ENCODE peak calls at places on chromosomes 3 and 15, in six cellular contexts. T, M, Q, Y, S and W are unnamed samples.

GRCh38 chr3:100053929-100054620 is 60.2 kb downstream of the FILIP1L start:
- DNase-seq in S (no peak), M (no peak), Y (peak; percentile 40), T (no peak), Q (no peak), W (no peak)

GRCh38 chr3:171491412-171491811 is 31.2 kb upstream of the TNIK start:
- DNase-seq in T (no peak), Y (no peak), S (no peak), M (no peak), Q (no peak), W (no peak)

GRCh38 chr3:110562621-110563020 is 509.0 kb upstream of the NECTIN3 start:
- DNase-seq in T (peak; percentile 18), Y (no peak), Q (no peak), M (no peak), S (no peak), W (no peak)

GRCh38 chr3:14524920-14525660 is 15.1 kb downstream of the GRIP2 start:
- DNase-seq in T (no peak), Y (no peak), Q (no peak), M (no peak), S (no peak), W (no peak)

GRCh38 chr15:41499109-41499851 is 5.6 kb downstream of the ITPKA start:
- DNase-seq in Q (no peak), T (no peak), S (no peak), M (no peak), Y (no peak), W (no peak)

GRCh38 chr3:17747890-17748247 is 5.4 kb upstream of the TBC1D5 start:
- DNase-seq in Y (no peak), S (no peak), Q (no peak), M (no peak), T (no peak), W (no peak)

GRCh38 chr3:52456169-52456799 is 880 bp downstream of the NISCH start:
- DNase-seq in Y (no peak), M (no peak), T (peak; percentile 16), Q (no peak), S (no peak), W (peak; percentile 55)

GRCh38 chr3:184746131-184747120 is 34.6 kb upstream of the MAGEF1 start:
- DNase-seq in Q (no peak), M (no peak), T (no peak), Y (no peak), S (no peak), W (no peak)

GRCh38 chr3:86969500-86970189 is 21.3 kb downstream of the VGLL3 start:
- DNase-seq in Q (no peak), S (peak; percentile 38), T (no peak), M (no peak), Y (peak; percentile 35), W (no peak)

GRCh38 chr3:2099028-2099671 is 484 bp downstream of the CNTN4 start:
- DNase-seq in Q (no peak), M (no peak), Y (peak; percentile 42), T (no peak), S (peak; percentile 32), W (no peak)

DNA sequence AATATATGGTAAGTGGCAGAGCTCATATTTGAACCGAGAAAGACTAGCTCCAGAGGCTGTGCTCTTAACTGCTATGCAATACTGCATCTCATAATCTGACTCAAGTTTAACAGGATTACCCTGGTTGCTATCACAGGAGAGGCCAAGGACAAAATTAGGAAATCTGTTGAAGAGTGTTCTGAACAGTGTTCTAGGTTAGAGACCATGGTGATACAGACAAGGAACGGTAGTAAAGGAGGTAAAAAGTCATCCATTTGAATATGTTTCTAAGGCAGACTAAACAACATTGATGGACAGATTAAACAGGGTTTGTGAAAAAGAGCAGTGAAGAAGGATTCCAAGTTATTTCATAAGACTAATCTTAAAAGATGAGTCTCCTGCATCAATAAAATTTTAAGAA is 22.1 kb downstream of the PLOD2 start:
- DNase-seq in T (no peak), Y (no peak), Q (no peak), S (no peak), M (no peak), W (no peak)
- H3K4me1 ChIP-seq in T (peaks cover 11% of the 10 kb centered on the region), Y (no peaks in the 10 kb centered on the region), Q (peaks cover 19% of the 10 kb centered on the region), S (no peaks in the 10 kb centered on the region), M (peaks cover 72% of the 10 kb centered on the region), W (peaks cover 5% of the 10 kb centered on the region)

GRCh38 chr3:43294975-43295374 is 8.6 kb downstream of the SNRK start:
- DNase-seq in T (peak; percentile 18), M (no peak), Y (no peak), Q (no peak), S (no peak), W (no peak)

GRCh38 chr3:43302116-43302880 is 16.0 kb downstream of the SNRK start:
- DNase-seq in T (no peak), Q (no peak), S (no peak), M (no peak), Y (no peak), W (no peak)

GRCh38 chr3:43296565-43296964 is 10.2 kb downstream of the SNRK start:
- DNase-seq in S (no peak), Q (no peak), T (no peak), Y (peak; percentile 33), M (no peak), W (no peak)

GRCh38 chr3:43298761-43299160 is 12.4 kb downstream of the SNRK start:
- DNase-seq in Y (no peak), T (no peak), M (no peak), Q (no peak), S (no peak), W (no peak)

DNA sequence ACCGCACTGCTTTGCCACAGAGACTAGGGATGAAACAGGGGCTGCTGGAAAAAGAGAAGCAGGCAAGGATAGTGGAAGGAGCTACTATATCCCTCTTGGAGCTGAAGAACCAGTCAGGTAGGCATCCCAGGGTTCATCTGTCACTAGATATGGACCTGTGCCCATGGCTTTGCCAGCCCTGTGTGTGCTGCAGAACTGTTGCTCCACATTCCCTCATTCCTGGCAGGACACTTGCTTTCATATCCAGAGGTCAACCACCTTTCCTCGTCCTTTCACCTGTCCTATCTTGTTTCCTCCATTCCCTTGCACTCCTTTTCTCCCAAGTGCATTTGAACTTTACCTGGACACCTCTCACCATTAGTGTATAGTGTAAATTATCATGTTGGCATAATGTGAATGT is 12.0 kb downstream of the SNRK start:
- DNase-seq in Q (no peak), Y (no peak), M (no peak), T (no peak), S (no peak), W (peak; percentile 44)
- H3K4me3 ChIP-seq in Q (no peak overlapping the region), Y (no peak overlapping the region), M (no peak overlapping the region), T (no peak overlapping the region), S (no peak overlapping the region), W (no peak overlapping the region)

DNA sequence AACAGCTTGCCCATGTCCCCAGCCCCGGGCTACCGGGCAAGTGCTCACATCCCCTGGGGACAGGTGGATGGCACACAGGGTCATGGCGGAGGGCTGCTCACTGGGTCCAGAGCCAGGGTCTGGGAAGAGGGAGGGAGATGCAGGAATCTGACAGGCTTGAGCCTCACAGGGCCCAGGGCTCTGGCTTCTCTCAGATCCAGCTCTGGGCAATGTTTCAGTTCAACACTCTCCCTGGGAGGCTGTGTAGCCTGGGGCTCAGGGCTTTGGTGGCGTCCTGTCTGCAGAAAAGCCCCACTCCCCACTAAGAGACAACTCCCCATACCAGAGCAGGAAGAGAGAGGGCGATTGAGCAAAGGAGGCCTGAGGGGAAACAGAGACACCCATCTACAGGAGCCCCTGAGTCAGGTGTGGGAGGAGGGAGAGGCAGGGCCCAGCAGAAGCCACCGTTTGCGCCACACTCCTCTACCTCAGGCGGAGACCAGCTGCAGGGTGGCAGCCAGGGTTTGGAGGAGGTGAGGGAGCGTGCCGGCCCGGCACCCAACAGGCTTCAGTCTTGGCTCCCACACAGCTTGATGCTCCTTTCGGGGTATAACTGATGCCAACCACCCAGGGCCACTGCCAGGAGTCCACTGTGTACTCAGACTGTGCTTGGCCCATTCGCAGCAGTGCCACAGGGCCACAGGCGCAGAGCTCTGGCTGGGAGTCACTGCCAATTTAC is 16.8 kb upstream of the SRP14 start:
- DNase-seq in Q (peak; percentile 65), Y (no peak), S (no peak), M (peak; percentile 80), T (no peak), W (peak; percentile 52)
- H3K4me1 ChIP-seq in Q (peaks cover 14% of the 10 kb centered on the region), Y (peaks cover 23% of the 10 kb centered on the region), S (peaks cover 14% of the 10 kb centered on the region), M (peaks cover 36% of the 10 kb centered on the region), T (peaks cover 14% of the 10 kb centered on the region), W (peaks cover 11% of the 10 kb centered on the region)

GRCh38 chr15:75785771-75786563 is 57.3 kb upstream of the UBE2Q2 start:
- DNase-seq in Y (peak; percentile 9), M (no peak), Q (no peak), T (no peak), S (peak; percentile 51), W (peak; percentile 52)
- H3K4me3 ChIP-seq in Y (no peak overlapping the region), M (no peak overlapping the region), Q (no peak overlapping the region), T (no peak overlapping the region), S (peak overlapping the region; percentile 57), W (no peak overlapping the region)

GRCh38 chr3:33063651-33064051 is 33.3 kb downstream of the GLB1 start:
- DNase-seq in S (no peak), T (peak; percentile 22), M (no peak), Y (no peak), Q (no peak), W (no peak)
- H3K4me1 ChIP-seq in S (no peaks in the 10 kb centered on the region), T (peaks cover 4% of the 10 kb centered on the region), M (no peaks in the 10 kb centered on the region), Y (no peaks in the 10 kb centered on the region), Q (no peaks in the 10 kb centered on the region), W (no peaks in the 10 kb centered on the region)

GRCh38 chr15:70853270-70853854 is 595 bp downstream of the LARP6 start:
- DNase-seq in Q (no peak), T (peak; percentile 60), Y (no peak), M (no peak), S (peak; percentile 36), W (peak; percentile 52)

GRCh38 chr15:70854669-70854976 is 666 bp upstream of the LARP6 start:
- DNase-seq in Q (no peak), S (no peak), Y (no peak), M (no peak), T (peak; percentile 47), W (peak; percentile 51)

GRCh38 chr15:70852501-70853269 is 1.3 kb downstream of the LARP6 start:
- DNase-seq in M (no peak), T (peak; percentile 54), Q (no peak), S (no peak), Y (no peak), W (no peak)

GRCh38 chr15:70855764-70856163 is 1.8 kb upstream of the LARP6 start:
- DNase-seq in Y (no peak), M (no peak), Q (no peak), S (no peak), T (no peak), W (no peak)

DNA sequence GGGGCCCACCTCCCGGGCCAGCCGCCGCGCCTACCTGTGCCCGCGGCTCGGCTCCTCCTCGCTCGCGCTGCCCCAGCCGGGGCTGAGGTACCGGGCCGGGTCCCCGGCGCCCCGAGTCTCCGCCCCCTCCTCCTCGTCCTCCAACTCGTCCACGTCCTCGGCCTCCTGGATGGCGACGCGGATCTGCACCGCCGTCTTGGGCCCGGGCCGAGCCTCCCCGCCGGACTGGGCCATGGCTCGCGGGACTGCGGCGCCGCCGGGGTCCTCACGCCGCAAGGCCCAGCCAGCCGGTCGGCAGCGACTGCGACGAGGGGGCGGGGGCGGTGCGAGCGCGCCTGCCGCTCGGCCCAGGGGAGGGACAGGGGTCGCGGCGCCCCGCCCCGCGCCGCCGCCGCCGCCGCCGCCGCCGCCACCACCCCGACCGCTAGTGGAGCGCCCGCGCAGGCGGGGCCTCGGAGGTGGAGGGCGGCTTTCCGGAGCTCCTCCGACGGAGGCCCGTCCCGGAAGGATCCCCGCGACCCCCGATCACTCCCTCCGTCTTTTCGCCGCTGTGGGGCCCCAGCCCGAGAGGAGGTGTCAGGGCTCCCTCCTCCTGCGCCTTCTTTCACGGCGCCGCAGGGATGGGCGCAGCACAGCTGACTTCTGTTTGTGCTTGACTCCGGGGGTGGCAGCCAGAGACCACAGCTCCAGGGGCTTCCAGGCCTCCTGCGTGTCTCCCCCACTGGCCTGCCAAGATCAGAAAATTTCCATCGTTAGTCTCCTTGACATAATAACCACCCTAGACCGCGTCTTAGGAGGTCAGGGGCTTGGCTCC is at the start of gene LARP6:
- DNase-seq in M (peak; percentile 76), S (peak; percentile 23), T (no peak), Y (no peak), Q (peak; percentile 62), W (peak; percentile 32)
- H3K4me3 ChIP-seq in M (peak within 1 kb of the TSS; percentile 88), S (peak within 1 kb of the TSS; percentile 77), T (peak within 1 kb of the TSS; percentile 91), Y (peak within 1 kb of the TSS; percentile 52), Q (peak within 1 kb of the TSS; percentile 89), W (no peak within 1 kb of the TSS)